ENCODE peak calls at places on chromosomes 2 and 18, in five cellular contexts. One of them, this sample, is unnamed.

GRCh38 chr18:60585670-60586069 is 213.1 kb upstream of the MC4R start:
- DNase-seq in AG09319: no peak
- DNase-seq in neuronal stem cell: no peak
- DNase-seq in breast epithelium: no peak
- DNase-seq in suprapubic skin: no peak
- DNase-seq in this sample: no peak

GRCh38 chr2:127678531-127678930 is 3.2 kb upstream of the LIMS2 start:
- DNase-seq in AG09319: no peak
- DNase-seq in neuronal stem cell: no peak
- DNase-seq in breast epithelium: peak; percentile 35
- DNase-seq in suprapubic skin: no peak
- DNase-seq in this sample: no peak

GRCh38 chr2:112891333-112891950 is 19.5 kb upstream of the IL37 start:
- DNase-seq in AG09319: no peak
- DNase-seq in neuronal stem cell: no peak
- DNase-seq in breast epithelium: no peak
- DNase-seq in suprapubic skin: no peak
- DNase-seq in this sample: no peak

GRCh38 chr2:197700960-197701359 is 4.2 kb upstream of the MARS2 start:
- DNase-seq in AG09319: no peak
- DNase-seq in neuronal stem cell: no peak
- DNase-seq in breast epithelium: no peak
- DNase-seq in suprapubic skin: no peak
- DNase-seq in this sample: no peak

GRCh38 chr2:177246000-177246399 is 18.5 kb downstream of the NFE2L2 start:
- DNase-seq in AG09319: no peak
- DNase-seq in neuronal stem cell: no peak
- DNase-seq in breast epithelium: no peak
- DNase-seq in suprapubic skin: no peak
- DNase-seq in this sample: no peak

GRCh38 chr18:77650799-77651385 is 401.2 kb downstream of the GALR1 start:
- DNase-seq in AG09319: no peak
- DNase-seq in neuronal stem cell: peak; percentile 68
- DNase-seq in breast epithelium: no peak
- DNase-seq in suprapubic skin: peak; percentile 87
- DNase-seq in this sample: no peak

GRCh38 chr2:105243961-105244360 is 2.4 kb downstream of the GPR45 start:
- DNase-seq in AG09319: no peak
- DNase-seq in neuronal stem cell: no peak
- DNase-seq in breast epithelium: no peak
- DNase-seq in suprapubic skin: no peak
- DNase-seq in this sample: no peak

GRCh38 chr2:191234456-191234855 is 10.7 kb upstream of the MYO1B start:
- DNase-seq in AG09319: no peak
- DNase-seq in neuronal stem cell: no peak
- DNase-seq in breast epithelium: no peak
- DNase-seq in suprapubic skin: no peak
- DNase-seq in this sample: no peak

GRCh38 chr18:54089749-54090459 is 134.6 kb downstream of the MBD2 start:
- DNase-seq in AG09319: no peak
- DNase-seq in neuronal stem cell: no peak
- DNase-seq in breast epithelium: no peak
- DNase-seq in suprapubic skin: no peak
- DNase-seq in this sample: no peak

GRCh38 chr2:16259010-16259409 is 318.7 kb downstream of the MYCN start:
- DNase-seq in AG09319: no peak
- DNase-seq in neuronal stem cell: no peak
- DNase-seq in breast epithelium: no peak
- DNase-seq in suprapubic skin: no peak
- DNase-seq in this sample: no peak

GRCh38 chr2:187917535-187917934 is 363.3 kb upstream of the TFPI start:
- DNase-seq in AG09319: no peak
- DNase-seq in neuronal stem cell: no peak
- DNase-seq in breast epithelium: no peak
- DNase-seq in suprapubic skin: no peak
- DNase-seq in this sample: no peak

GRCh38 chr18:49447810-49448745 is 12.4 kb downstream of the DYM start:
- DNase-seq in AG09319: no peak
- DNase-seq in neuronal stem cell: no peak
- DNase-seq in breast epithelium: no peak
- DNase-seq in suprapubic skin: no peak
- DNase-seq in this sample: peak; percentile 64

GRCh38 chr2:44833123-44834069 is 108.1 kb upstream of the SIX3 start:
- DNase-seq in AG09319: no peak
- DNase-seq in neuronal stem cell: no peak
- DNase-seq in breast epithelium: no peak
- DNase-seq in suprapubic skin: no peak
- DNase-seq in this sample: no peak

GRCh38 chr2:58562281-58562680 is 321.2 kb upstream of the FANCL start:
- DNase-seq in AG09319: no peak
- DNase-seq in neuronal stem cell: no peak
- DNase-seq in breast epithelium: no peak
- DNase-seq in suprapubic skin: no peak
- DNase-seq in this sample: no peak

GRCh38 chr2:228318218-228318617 is 136.7 kb upstream of the SPHKAP start:
- DNase-seq in AG09319: no peak
- DNase-seq in neuronal stem cell: peak; percentile 14
- DNase-seq in breast epithelium: no peak
- DNase-seq in suprapubic skin: no peak
- DNase-seq in this sample: no peak

This sample was measured in glomerular endothelial cell.